ENCODE peak calls at places on chromosomes 5 and 9, in six cellular contexts. Z is activated CD4-positive, alpha-beta memory T cell treated with anti-CD3 and anti-CD28 coated beads, Interleukin-2, amount 10 ng/mL, durations not matched to agents 7 days and 5 days; S is psoas muscle; D is stimulated activated CD4-positive, alpha-beta T cell treated with anti-CD3 and anti-CD28 coated beads, Interleukin-2, amount 100 ng/mL, for 48 hours; M is substantia nigra; W is iPS-NIHi11. C is an unnamed sample.

GRCh38 chr5:171762016-171762415 is 23.6 kb upstream of the SMIM23 start:
- DNase-seq in Z (no peak), S (no peak), D (no peak), M (no peak), W (no peak), C (no peak)

GRCh38 chr9:11821541-11821940 is 871.6 kb upstream of the TYRP1 start:
- DNase-seq in Z (no peak), S (no peak), D (no peak), M (no peak), W (no peak), C (no peak)

GRCh38 chr9:128724744-128725211 is 851 bp upstream of the ZDHHC12 start:
- DNase-seq in Z (peak; percentile 64), S (peak; percentile 67), D (peak; percentile 42), M (no peak), W (peak; percentile 79), C (peak; percentile 30)

GRCh38 chr9:98329281-98329680 is 73.8 kb upstream of the TBC1D2 start:
- DNase-seq in Z (no peak), S (no peak), D (no peak), M (no peak), W (no peak), C (no peak)

GRCh38 chr5:123813937-123814624 is 302.1 kb downstream of the CSNK1G3 start:
- DNase-seq in Z (no peak), S (no peak), D (no peak), M (no peak), W (no peak), C (peak; percentile 31)

GRCh38 chr9:123927625-123928308 is 2.2 kb downstream of the DENND1A start:
- DNase-seq in Z (no peak), S (peak; percentile 40), D (no peak), M (no peak), W (no peak), C (no peak)

GRCh38 chr9:12777149-12778010 is 2.6 kb downstream of the LURAP1L start:
- DNase-seq in Z (no peak), S (no peak), D (no peak), M (no peak), W (no peak), C (no peak)

GRCh38 chr5:120405923-120406322 is 58.2 kb upstream of the PRR16 start:
- DNase-seq in Z (no peak), S (no peak), D (no peak), M (no peak), W (no peak), C (no peak)

GRCh38 chr5:84494453-84494852 is 109.8 kb upstream of the EDIL3 start:
- DNase-seq in Z (no peak), S (no peak), D (no peak), M (no peak), W (no peak), C (no peak)

GRCh38 chr9:86487222-86487841 is 133.1 kb upstream of the TUT7 start:
- DNase-seq in Z (no peak), S (no peak), D (no peak), M (no peak), W (peak; percentile 68), C (peak; percentile 86)

GRCh38 chr5:31731710-31732301 is 92.9 kb downstream of the PDZD2 start:
- DNase-seq in Z (no peak), S (no peak), D (no peak), M (no peak), W (no peak), C (no peak)